ENCODE peak calls at places on chromosome 6, in ten cellular contexts. I is CD4-positive, CD25-positive, alpha-beta regulatory T cell; A is pancreas; C is lower lobe of right lung; P is psoas muscle; J is GM23248; M is MM.1S; N is thoracic aorta; S is CD8-positive, alpha-beta T cell; W is cardiac muscle cell. G is an unnamed sample.

GRCh38 chr6:111121789-111122350 is 34.6 kb downstream of the SLC16A10 start:
- DNase-seq in I (no peak), A (no peak), C (no peak), P (peak; percentile 51), J (no peak), M (no peak), N (no peak), S (no peak), W (no peak), G (no peak)

GRCh38 chr6:15897063-15897934 is 231.6 kb upstream of the MYLIP start:
- DNase-seq in I (no peak), A (no peak), C (no peak), P (peak; percentile 19), J (peak; percentile 63), M (no peak), N (no peak), S (no peak), W (no peak), G (no peak)

GRCh38 chr6:135170849-135171248 is 10.3 kb upstream of the MYB start:
- DNase-seq in I (no peak), A (no peak), C (no peak), P (no peak), J (peak; percentile 2), M (no peak), N (no peak), S (no peak), W (no peak), G (no peak)

GRCh38 chr6:141552463-141552862 is 580.3 kb upstream of the GJE1 start:
- DNase-seq in I (no peak), A (no peak), C (no peak), P (no peak), J (peak; percentile 41), M (peak; percentile 46), N (no peak), S (no peak), W (no peak), G (no peak)

GRCh38 chr6:113449051-113449450 is 408.1 kb upstream of the MARCKS start:
- DNase-seq in I (no peak), A (no peak), C (no peak), P (no peak), J (peak; percentile 79), M (no peak), N (no peak), S (no peak), W (no peak), G (no peak)

GRCh38 chr6:19662911-19663310 is 174.3 kb upstream of the ID4 start:
- DNase-seq in I (no peak), A (no peak), C (no peak), P (no peak), J (no peak), M (no peak), N (no peak), S (no peak), W (no peak), G (no peak)

GRCh38 chr6:43228951-43229802 is at the start of gene DNPH1:
- DNase-seq in I (peak; percentile 68), A (peak; percentile 92), C (peak; percentile 83), P (peak; percentile 78), J (peak; percentile 85), M (peak; percentile 70), N (no peak), S (peak; percentile 74), W (peak; percentile 84), G (peak; percentile 51)

GRCh38 chr6:56555438-56555872 is 87.2 kb downstream of the DST start:
- DNase-seq in I (no peak), A (no peak), C (no peak), P (no peak), J (peak; percentile 58), M (no peak), N (no peak), S (no peak), W (peak; percentile 21), G (no peak)

GRCh38 chr6:170490259-170490658 is 62.8 kb downstream of the PSMB1 start:
- DNase-seq in I (no peak), A (no peak), C (no peak), P (no peak), J (no peak), M (no peak), N (no peak), S (no peak), W (no peak), G (no peak)

GRCh38 chr6:132530293-132530974 is 7.6 kb upstream of the TAAR9 start:
- DNase-seq in I (peak; percentile 55), A (no peak), C (no peak), P (no peak), J (peak; percentile 67), M (peak; percentile 71), N (no peak), S (peak; percentile 76), W (peak; percentile 79), G (peak; percentile 38)

GRCh38 chr6:151695181-151695580 is 112.3 kb upstream of the ESR1 start:
- DNase-seq in I (no peak), A (no peak), C (no peak), P (no peak), J (no peak), M (no peak), N (no peak), S (no peak), W (no peak), G (no peak)

GRCh38 chr6:82906951-82907350 is 158.7 kb downstream of the UBE3D start:
- DNase-seq in I (no peak), A (no peak), C (no peak), P (no peak), J (peak; percentile 70), M (no peak), N (no peak), S (no peak), W (no peak), G (no peak)

GRCh38 chr6:158158123-158158522 is 9.9 kb downstream of the SERAC1 start:
- DNase-seq in I (no peak), A (no peak), C (no peak), P (no peak), J (peak; percentile 26), M (no peak), N (no peak), S (no peak), W (no peak), G (no peak)

GRCh38 chr6:14384175-14384949 is 266.8 kb downstream of the CD83 start:
- DNase-seq in I (no peak), A (no peak), C (no peak), P (no peak), J (no peak), M (no peak), N (no peak), S (no peak), W (no peak), G (no peak)

GRCh38 chr6:85864453-85865401 is 222.0 kb upstream of the SYNCRIP start:
- DNase-seq in I (no peak), A (no peak), C (no peak), P (no peak), J (peak; percentile 34), M (no peak), N (no peak), S (no peak), W (no peak), G (no peak)

DNA sequence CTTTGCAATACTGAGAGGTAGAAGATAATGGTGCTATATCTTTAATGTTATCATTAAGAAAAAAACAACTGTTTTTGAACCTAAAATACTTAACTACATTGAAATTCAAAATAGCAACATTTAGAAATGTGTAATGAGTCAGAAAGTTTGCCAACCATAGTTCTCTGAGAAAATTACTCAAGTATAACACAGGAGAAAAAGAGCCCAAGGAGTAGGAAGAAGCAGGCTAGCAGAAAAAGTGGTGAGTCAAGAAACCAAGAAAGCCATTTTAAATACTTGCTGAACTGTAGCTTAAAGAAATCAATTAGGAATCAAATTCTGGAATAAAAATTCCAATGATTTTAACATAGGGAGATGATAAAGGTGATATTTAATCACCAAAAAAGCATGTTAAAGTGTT is 181.0 kb upstream of the RSPO3 start:
- DNase-seq in I (no peak), A (no peak), C (no peak), P (no peak), J (peak; percentile 69), M (no peak), N (no peak), S (no peak), W (no peak), G (no peak)
- H3K4me1 ChIP-seq in I (no peaks in the 10 kb centered on the region), A (no peaks in the 10 kb centered on the region), C (no peaks in the 10 kb centered on the region), P (no peaks in the 10 kb centered on the region), J (peaks cover 3% of the 10 kb centered on the region), M (no peaks in the 10 kb centered on the region), N (no peaks in the 10 kb centered on the region), S (no peaks in the 10 kb centered on the region), W (no peaks in the 10 kb centered on the region), G (no peaks in the 10 kb centered on the region)

DNA sequence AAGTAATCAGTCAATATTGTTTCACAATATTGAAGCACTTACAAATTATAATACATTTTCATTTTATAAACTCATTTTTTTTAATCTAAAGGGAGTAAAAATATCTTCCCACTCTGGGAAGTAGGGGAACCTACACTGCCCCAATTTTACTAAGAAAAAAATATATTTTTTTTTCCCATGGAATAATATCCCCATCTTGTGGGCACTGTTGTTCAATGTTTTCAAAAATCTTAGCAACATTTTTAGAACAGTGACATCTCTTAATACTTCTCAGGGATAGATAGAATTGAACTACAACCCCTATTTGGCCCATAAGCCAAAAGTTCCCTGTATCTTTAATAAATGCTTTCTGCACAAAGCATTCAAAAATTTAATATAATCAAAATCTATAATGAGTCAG is 42.9 kb downstream of the ARHGAP18 start:
- DNase-seq in I (no peak), A (no peak), C (no peak), P (no peak), J (peak; percentile 36), M (no peak), N (no peak), S (no peak), W (no peak), G (no peak)
- H3K4me1 ChIP-seq in I (peaks cover 7% of the 10 kb centered on the region), A (peaks cover 43% of the 10 kb centered on the region), C (peaks cover 59% of the 10 kb centered on the region), P (peaks cover 31% of the 10 kb centered on the region), J (peaks cover 20% of the 10 kb centered on the region), M (peaks cover 19% of the 10 kb centered on the region), N (peaks cover 2% of the 10 kb centered on the region), S (peaks cover 6% of the 10 kb centered on the region), W (no peaks in the 10 kb centered on the region), G (no peaks in the 10 kb centered on the region)

DNA sequence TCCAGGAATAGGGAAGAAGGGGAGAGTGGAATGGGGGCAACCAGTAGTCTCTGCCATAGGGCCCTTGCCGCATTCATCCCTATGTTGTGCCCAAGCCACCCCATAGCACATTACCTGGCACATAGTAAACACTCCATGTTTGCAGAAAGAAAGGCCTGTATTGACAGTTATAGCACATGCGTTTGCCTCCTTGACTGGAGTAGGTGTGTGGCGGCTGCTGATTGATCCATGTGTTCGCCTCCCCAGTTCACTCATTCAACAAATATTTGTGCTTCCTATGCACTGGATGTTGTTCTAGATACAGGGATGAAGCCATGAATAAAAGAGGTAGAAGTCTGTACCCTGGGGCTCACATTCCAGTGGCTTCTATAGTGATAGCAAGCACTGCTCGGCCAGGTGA is 19.8 kb upstream of the CCDC167 start:
- DNase-seq in I (no peak), A (no peak), C (no peak), P (no peak), J (no peak), M (no peak), N (no peak), S (no peak), W (no peak), G (no peak)
- H3K4me1 ChIP-seq in I (peaks cover 77% of the 10 kb centered on the region), A (no peaks in the 10 kb centered on the region), C (peaks cover 8% of the 10 kb centered on the region), P (no peaks in the 10 kb centered on the region), J (no peaks in the 10 kb centered on the region), M (no peaks in the 10 kb centered on the region), N (peaks cover 4% of the 10 kb centered on the region), S (peaks cover 64% of the 10 kb centered on the region), W (no peaks in the 10 kb centered on the region), G (peaks cover 15% of the 10 kb centered on the region)

DNA sequence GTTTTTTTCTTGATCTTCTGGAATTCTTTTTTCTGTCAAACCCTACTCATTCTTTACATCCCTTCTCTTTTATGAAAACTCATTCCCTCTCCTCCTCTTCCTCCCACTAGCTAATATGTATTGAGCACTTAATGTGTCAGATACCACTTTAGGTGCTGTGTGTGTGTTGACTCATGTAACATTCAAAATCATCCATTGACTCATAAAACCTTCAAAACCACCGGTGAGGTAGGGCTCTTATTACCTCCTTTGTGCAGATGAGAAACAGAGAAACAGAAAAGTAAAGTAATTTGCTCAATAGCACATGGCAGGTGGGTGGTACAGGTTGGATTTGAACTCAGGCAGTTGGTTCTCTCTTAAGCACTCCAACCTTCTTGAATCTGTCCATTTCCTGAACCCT is 136.3 kb upstream of the NEDD9 start:
- DNase-seq in I (no peak), A (no peak), C (no peak), P (no peak), J (no peak), M (no peak), N (no peak), S (no peak), W (no peak), G (no peak)
- H3K4me1 ChIP-seq in I (peaks cover 27% of the 10 kb centered on the region), A (peaks cover 4% of the 10 kb centered on the region), C (peaks cover 72% of the 10 kb centered on the region), P (no peaks in the 10 kb centered on the region), J (peaks cover 9% of the 10 kb centered on the region), M (peaks cover 17% of the 10 kb centered on the region), N (peaks cover 28% of the 10 kb centered on the region), S (peaks cover 17% of the 10 kb centered on the region), W (no peaks in the 10 kb centered on the region), G (no peaks in the 10 kb centered on the region)